ENCODE peak calls at places on chromosome 20, in eight cellular contexts. V, G, U, X, M, J, L and Q are unnamed samples.

GRCh38 chr20:23200914-23201313 is 114.8 kb upstream of the CD93 start:
- DNase-seq in V (peak; percentile 50), X (peak; percentile 29), U (peak; percentile 55), L (no peak), J (peak; percentile 22), G (peak; percentile 74), M (peak; percentile 26), Q (no peak)

GRCh38 chr20:17960927-17961599 is 7.5 kb downstream of the SNX5 start:
- DNase-seq in X (no peak), U (no peak), M (no peak), V (no peak), J (no peak), L (no peak), G (no peak), Q (no peak)

GRCh38 chr20:6623989-6624388 is 143.5 kb upstream of the BMP2 start:
- DNase-seq in L (no peak), X (no peak), M (no peak), J (no peak), U (no peak), V (peak; percentile 7), G (peak; percentile 7), Q (no peak)

GRCh38 chr20:62571667-62572344 is 70.5 kb upstream of the SLCO4A1 start:
- DNase-seq in U (no peak), G (peak; percentile 88), X (no peak), L (no peak), M (no peak), V (no peak), J (no peak), Q (peak; percentile 28)

GRCh38 chr20:12941025-12941424 is 67.7 kb upstream of the SPTLC3 start:
- DNase-seq in J (no peak), X (no peak), U (no peak), V (no peak), L (no peak), M (no peak), G (no peak), Q (no peak)

GRCh38 chr20:47929368-47930115 is 144.3 kb upstream of the SULF2 start:
- DNase-seq in J (no peak), L (no peak), X (peak; percentile 66), U (no peak), G (no peak), V (no peak), M (no peak), Q (no peak)

GRCh38 chr20:33291830-33292355 is 8.9 kb downstream of the BPIFB1 start:
- DNase-seq in X (peak; percentile 35), M (peak; percentile 4), G (peak; percentile 90), V (peak; percentile 77), J (peak; percentile 44), U (peak; percentile 16), L (peak; percentile 42), Q (no peak)

GRCh38 chr20:45337367-45338120 is 10.7 kb downstream of the SDC4 start:
- DNase-seq in U (no peak), G (no peak), X (peak; percentile 88), L (no peak), J (no peak), V (no peak), M (peak; percentile 91), Q (no peak)

GRCh38 chr20:63896136-63896890 is 1.4 kb downstream of the DNAJC5 start:
- DNase-seq in M (no peak), X (peak; percentile 54), G (peak; percentile 67), U (peak; percentile 26), J (peak; percentile 63), V (no peak), L (no peak), Q (peak; percentile 56)

GRCh38 chr20:7770578-7770977 is 169.7 kb downstream of the HAO1 start:
- DNase-seq in M (peak; percentile 17), G (no peak), U (peak; percentile 100), V (no peak), L (peak; percentile 6), J (peak; percentile 28), X (no peak), Q (no peak)

GRCh38 chr20:53774487-53775203 is 181.0 kb upstream of the ZNF217 start:
- DNase-seq in V (no peak), M (peak; percentile 85), X (peak; percentile 99), L (no peak), J (no peak), U (no peak), G (no peak), Q (no peak)

GRCh38 chr20:36644032-36644712 is 1.8 kb downstream of the SLA2 start:
- DNase-seq in X (no peak), U (no peak), G (no peak), J (peak; percentile 9), V (no peak), L (peak; percentile 44), M (no peak), Q (no peak)

GRCh38 chr20:50373674-50374286 is 136.4 kb upstream of the PTPN1 start:
- DNase-seq in M (no peak), L (no peak), X (peak; percentile 74), G (no peak), J (peak; percentile 17), U (no peak), V (no peak), Q (no peak)

GRCh38 chr20:46923550-46923949 is 28.9 kb downstream of the EYA2 start:
- DNase-seq in L (no peak), X (no peak), J (no peak), V (no peak), M (no peak), G (no peak), U (no peak), Q (no peak)

GRCh38 chr20:39835040-39835842 is 853.8 kb downstream of the MAFB start:
- DNase-seq in L (no peak), J (no peak), U (no peak), G (no peak), M (no peak), V (no peak), X (no peak), Q (no peak)

GRCh38 chr20:58251979-58252591 is 23.6 kb upstream of the ANKRD60 start:
- DNase-seq in M (peak; percentile 93), L (no peak), V (no peak), G (no peak), X (peak; percentile 90), U (no peak), J (peak; percentile 17), Q (no peak)

GRCh38 chr20:63693975-63694595 is 2.4 kb upstream of the TNFRSF6B start:
- DNase-seq in V (no peak), X (no peak), U (no peak), G (peak; percentile 60), M (no peak), L (no peak), J (no peak), Q (no peak)

GRCh38 chr20:32567384-32568178 is 17.6 kb downstream of the NOL4L start:
- DNase-seq in G (no peak), V (no peak), J (no peak), X (no peak), M (no peak), L (no peak), U (no peak), Q (no peak)

GRCh38 chr20:22438346-22438745 is 146.0 kb downstream of the FOXA2 start:
- DNase-seq in X (no peak), V (no peak), J (no peak), G (peak; percentile 30), M (no peak), L (no peak), U (no peak), Q (no peak)

GRCh38 chr20:63441136-63441776 is 31.2 kb downstream of the KCNQ2 start:
- DNase-seq in G (no peak), L (peak; percentile 17), U (no peak), M (no peak), X (peak; percentile 46), V (no peak), J (no peak), Q (peak; percentile 70)

GRCh38 chr20:37544386-37544785 is 16.7 kb upstream of the BLCAP start:
- DNase-seq in X (no peak), G (no peak), M (no peak), L (no peak), V (no peak), J (no peak), U (no peak), Q (no peak)

GRCh38 chr20:51985013-51985415 is 182.7 kb upstream of the SALL4 start:
- DNase-seq in L (no peak), M (peak; percentile 85), V (no peak), J (no peak), X (peak; percentile 95), U (no peak), G (peak; percentile 56), Q (no peak)